ENCODE peak calls at places on chromosomes 16 and 17, in ten cellular contexts. One of them, this sample, is unnamed.

GRCh38 chr17:77372444-77373297 is 231.9 kb downstream of the SEC14L1 start:
- DNase-seq in ascending aorta: peak
- DNase-seq in neural crest cell: peak
- DNase-seq in fibroblast of mammary gland: peak
- DNase-seq in cardiac fibroblast: peak
- DNase-seq in uterus: peak
- DNase-seq in breast epithelium: no peak
- DNase-seq in fibroblast of lung: peak
- DNase-seq in stomach: peak
- DNase-seq in ovary: peak
- DNase-seq in this sample: no peak

GRCh38 chr17:47843391-47843730 is 2.3 kb upstream of the SCRN2 start:
- DNase-seq in neural crest cell: no peak
- DNase-seq in uterus: no peak
- DNase-seq in ascending aorta: no peak
- DNase-seq in fibroblast of mammary gland: no peak
- DNase-seq in breast epithelium: no peak
- DNase-seq in cardiac fibroblast: no peak
- DNase-seq in fibroblast of lung: no peak
- DNase-seq in ovary: no peak
- DNase-seq in stomach: no peak
- DNase-seq in this sample: no peak

GRCh38 chr17:31724026-31724425 is 135.0 kb downstream of the COPRS start:
- DNase-seq in fibroblast of lung: peak
- DNase-seq in fibroblast of mammary gland: peak
- DNase-seq in neural crest cell: no peak
- DNase-seq in stomach: no peak
- DNase-seq in uterus: no peak
- DNase-seq in cardiac fibroblast: peak
- DNase-seq in breast epithelium: no peak
- DNase-seq in ovary: no peak
- DNase-seq in ascending aorta: no peak
- DNase-seq in this sample: no peak

GRCh38 chr17:63446981-63447687 is 1.0 kb upstream of the CYB561 start:
- DNase-seq in neural crest cell: no peak
- DNase-seq in breast epithelium: no peak
- DNase-seq in uterus: no peak
- DNase-seq in ascending aorta: no peak
- DNase-seq in fibroblast of lung: no peak
- DNase-seq in stomach: peak
- DNase-seq in cardiac fibroblast: no peak
- DNase-seq in ovary: no peak
- DNase-seq in fibroblast of mammary gland: no peak
- DNase-seq in this sample: no peak

GRCh38 chr17:72775914-72776313 is 316.6 kb downstream of the SLC39A11 start:
- DNase-seq in ascending aorta: no peak
- DNase-seq in fibroblast of lung: no peak
- DNase-seq in neural crest cell: no peak
- DNase-seq in cardiac fibroblast: no peak
- DNase-seq in stomach: no peak
- DNase-seq in uterus: no peak
- DNase-seq in fibroblast of mammary gland: no peak
- DNase-seq in ovary: no peak
- DNase-seq in breast epithelium: no peak
- DNase-seq in this sample: no peak

GRCh38 chr17:3959295-3959899 is 4.8 kb downstream of the ATP2A3 start:
- DNase-seq in neural crest cell: no peak
- DNase-seq in fibroblast of lung: peak
- DNase-seq in cardiac fibroblast: peak
- DNase-seq in ovary: no peak
- DNase-seq in stomach: peak
- DNase-seq in uterus: no peak
- DNase-seq in ascending aorta: no peak
- DNase-seq in fibroblast of mammary gland: peak
- DNase-seq in breast epithelium: peak
- DNase-seq in this sample: no peak

GRCh38 chr16:2686912-2687507 is 4.7 kb downstream of the KCTD5 start:
- DNase-seq in uterus: no peak
- DNase-seq in neural crest cell: no peak
- DNase-seq in breast epithelium: no peak
- DNase-seq in fibroblast of lung: no peak
- DNase-seq in fibroblast of mammary gland: no peak
- DNase-seq in stomach: peak
- DNase-seq in ovary: no peak
- DNase-seq in ascending aorta: no peak
- DNase-seq in cardiac fibroblast: no peak
- DNase-seq in this sample: no peak

GRCh38 chr17:75271955-75272847 is 1.2 kb upstream of the MIF4GD start:
- DNase-seq in ascending aorta: no peak
- DNase-seq in neural crest cell: no peak
- DNase-seq in fibroblast of lung: peak
- DNase-seq in stomach: no peak
- DNase-seq in breast epithelium: no peak
- DNase-seq in fibroblast of mammary gland: peak
- DNase-seq in cardiac fibroblast: peak
- DNase-seq in ovary: no peak
- DNase-seq in uterus: peak
- DNase-seq in this sample: no peak

GRCh38 chr17:8719291-8720246 is 25.1 kb downstream of the CCDC42 start:
- DNase-seq in cardiac fibroblast: no peak
- DNase-seq in breast epithelium: no peak
- DNase-seq in uterus: no peak
- DNase-seq in ascending aorta: no peak
- DNase-seq in fibroblast of lung: no peak
- DNase-seq in stomach: no peak
- DNase-seq in fibroblast of mammary gland: no peak
- DNase-seq in neural crest cell: no peak
- DNase-seq in ovary: no peak
- DNase-seq in this sample: no peak

GRCh38 chr16:57394444-57394843 is 10.1 kb upstream of the CCL17 start:
- DNase-seq in fibroblast of lung: peak
- DNase-seq in ovary: no peak
- DNase-seq in breast epithelium: peak
- DNase-seq in ascending aorta: no peak
- DNase-seq in fibroblast of mammary gland: no peak
- DNase-seq in uterus: no peak
- DNase-seq in cardiac fibroblast: peak
- DNase-seq in stomach: peak
- DNase-seq in neural crest cell: no peak
- DNase-seq in this sample: no peak

GRCh38 chr17:42459256-42459982 is 741 bp downstream of the ATP6V0A1 start:
- DNase-seq in neural crest cell: peak
- DNase-seq in ovary: peak
- DNase-seq in breast epithelium: peak
- DNase-seq in fibroblast of lung: peak
- DNase-seq in uterus: peak
- DNase-seq in ascending aorta: no peak
- DNase-seq in cardiac fibroblast: peak
- DNase-seq in stomach: peak
- DNase-seq in fibroblast of mammary gland: peak
- DNase-seq in this sample: peak
- TF ChIP-seq CTCF in neural crest cell: peak
- TF ChIP-seq CTCF in ovary: no peak
- TF ChIP-seq CTCF in breast epithelium: no peak
- TF ChIP-seq CTCF in fibroblast of lung: peak
- TF ChIP-seq CTCF in uterus: no peak
- TF ChIP-seq CTCF in ascending aorta: peak
- TF ChIP-seq CTCF in cardiac fibroblast: peak
- TF ChIP-seq CTCF in stomach: no peak
- TF ChIP-seq CTCF in fibroblast of mammary gland: peak
- TF ChIP-seq CTCF in this sample: no peak

DNA sequence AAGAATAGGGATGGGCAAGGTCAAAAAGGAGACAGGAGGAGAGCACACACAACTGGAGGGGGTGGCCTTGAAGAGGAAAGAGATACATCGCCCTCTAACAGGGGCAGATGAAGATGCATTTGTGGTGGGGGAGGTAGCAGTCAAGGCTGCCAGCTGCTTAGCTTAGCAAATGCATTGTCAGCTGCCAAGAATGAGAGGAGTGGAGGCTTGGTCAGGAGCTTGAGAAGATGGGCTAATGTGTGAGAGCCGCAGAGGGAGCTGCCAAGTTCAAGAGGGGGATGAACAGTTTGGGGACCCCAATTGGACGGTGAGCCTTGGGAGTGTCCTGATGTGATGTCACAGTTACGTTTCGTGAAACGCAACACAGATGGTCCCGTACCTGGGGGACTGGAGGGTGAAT is 28.9 kb upstream of the GNA13 start:
- DNase-seq in fibroblast of lung: no peak
- DNase-seq in neural crest cell: no peak
- DNase-seq in breast epithelium: no peak
- DNase-seq in cardiac fibroblast: no peak
- DNase-seq in ascending aorta: no peak
- DNase-seq in uterus: no peak
- DNase-seq in stomach: no peak
- DNase-seq in fibroblast of mammary gland: peak
- DNase-seq in ovary: no peak
- DNase-seq in this sample: no peak
- TF ChIP-seq CTCF in fibroblast of lung: no peak
- TF ChIP-seq CTCF in neural crest cell: no peak
- TF ChIP-seq CTCF in breast epithelium: no peak
- TF ChIP-seq CTCF in cardiac fibroblast: no peak
- TF ChIP-seq CTCF in ascending aorta: no peak
- TF ChIP-seq CTCF in uterus: no peak
- TF ChIP-seq CTCF in stomach: no peak
- TF ChIP-seq CTCF in fibroblast of mammary gland: no peak
- TF ChIP-seq CTCF in ovary: no peak
- TF ChIP-seq CTCF in this sample: no peak

GRCh38 chr17:66995944-66996343 is 31.4 kb downstream of the CACNG4 start:
- DNase-seq in stomach: no peak
- DNase-seq in uterus: no peak
- DNase-seq in ovary: no peak
- DNase-seq in ascending aorta: no peak
- DNase-seq in neural crest cell: no peak
- DNase-seq in cardiac fibroblast: no peak
- DNase-seq in fibroblast of lung: no peak
- DNase-seq in breast epithelium: no peak
- DNase-seq in fibroblast of mammary gland: no peak
- DNase-seq in this sample: no peak

GRCh38 chr17:66994943-66995535 is 30.5 kb downstream of the CACNG4 start:
- DNase-seq in cardiac fibroblast: no peak
- DNase-seq in fibroblast of lung: no peak
- DNase-seq in ovary: no peak
- DNase-seq in stomach: no peak
- DNase-seq in fibroblast of mammary gland: no peak
- DNase-seq in uterus: no peak
- DNase-seq in breast epithelium: no peak
- DNase-seq in ascending aorta: no peak
- DNase-seq in neural crest cell: no peak
- DNase-seq in this sample: no peak

GRCh38 chr17:66992911-66993310 is 28.4 kb downstream of the CACNG4 start:
- DNase-seq in ascending aorta: no peak
- DNase-seq in fibroblast of mammary gland: no peak
- DNase-seq in uterus: no peak
- DNase-seq in ovary: no peak
- DNase-seq in fibroblast of lung: no peak
- DNase-seq in breast epithelium: no peak
- DNase-seq in stomach: no peak
- DNase-seq in neural crest cell: no peak
- DNase-seq in cardiac fibroblast: no peak
- DNase-seq in this sample: no peak

GRCh38 chr17:66996926-66997325 is 32.4 kb downstream of the CACNG4 start:
- DNase-seq in ovary: no peak
- DNase-seq in breast epithelium: no peak
- DNase-seq in stomach: no peak
- DNase-seq in cardiac fibroblast: no peak
- DNase-seq in ascending aorta: no peak
- DNase-seq in fibroblast of lung: no peak
- DNase-seq in fibroblast of mammary gland: no peak
- DNase-seq in uterus: no peak
- DNase-seq in neural crest cell: no peak
- DNase-seq in this sample: no peak
- TF ChIP-seq CTCF in ovary: no peak
- TF ChIP-seq CTCF in breast epithelium: no peak
- TF ChIP-seq CTCF in stomach: no peak
- TF ChIP-seq CTCF in cardiac fibroblast: no peak
- TF ChIP-seq CTCF in ascending aorta: no peak
- TF ChIP-seq CTCF in fibroblast of lung: no peak
- TF ChIP-seq CTCF in fibroblast of mammary gland: no peak
- TF ChIP-seq CTCF in uterus: no peak
- TF ChIP-seq CTCF in neural crest cell: no peak
- TF ChIP-seq CTCF in this sample: no peak

DNA sequence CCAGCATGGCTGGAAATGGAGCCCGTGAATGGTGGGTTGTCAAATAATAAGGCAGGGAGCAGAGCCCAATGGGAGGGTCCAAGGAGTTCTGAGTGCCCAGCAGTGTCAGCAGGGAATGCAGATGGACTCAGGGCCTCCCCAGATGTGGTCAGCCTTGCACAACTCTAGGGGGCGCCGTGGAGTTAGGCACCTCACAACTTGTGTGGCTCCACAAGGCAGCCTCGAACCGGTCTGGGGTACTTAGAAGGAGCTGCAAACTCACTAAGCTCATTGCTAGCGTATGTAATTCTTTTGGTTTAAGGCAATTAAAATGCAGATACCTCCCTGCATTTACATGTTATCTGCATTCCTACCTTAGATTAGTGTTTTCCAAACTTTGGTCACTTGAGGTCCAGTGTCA is 18.1 kb downstream of the IRF8 start:
- DNase-seq in fibroblast of lung: no peak
- DNase-seq in uterus: no peak
- DNase-seq in stomach: no peak
- DNase-seq in ascending aorta: no peak
- DNase-seq in cardiac fibroblast: no peak
- DNase-seq in ovary: no peak
- DNase-seq in breast epithelium: no peak
- DNase-seq in neural crest cell: no peak
- DNase-seq in fibroblast of mammary gland: no peak
- DNase-seq in this sample: no peak
- TF ChIP-seq CTCF in fibroblast of lung: no peak
- TF ChIP-seq CTCF in uterus: no peak
- TF ChIP-seq CTCF in stomach: no peak
- TF ChIP-seq CTCF in ascending aorta: no peak
- TF ChIP-seq CTCF in cardiac fibroblast: peak
- TF ChIP-seq CTCF in ovary: no peak
- TF ChIP-seq CTCF in breast epithelium: no peak
- TF ChIP-seq CTCF in neural crest cell: peak
- TF ChIP-seq CTCF in fibroblast of mammary gland: no peak
- TF ChIP-seq CTCF in this sample: no peak

DNA sequence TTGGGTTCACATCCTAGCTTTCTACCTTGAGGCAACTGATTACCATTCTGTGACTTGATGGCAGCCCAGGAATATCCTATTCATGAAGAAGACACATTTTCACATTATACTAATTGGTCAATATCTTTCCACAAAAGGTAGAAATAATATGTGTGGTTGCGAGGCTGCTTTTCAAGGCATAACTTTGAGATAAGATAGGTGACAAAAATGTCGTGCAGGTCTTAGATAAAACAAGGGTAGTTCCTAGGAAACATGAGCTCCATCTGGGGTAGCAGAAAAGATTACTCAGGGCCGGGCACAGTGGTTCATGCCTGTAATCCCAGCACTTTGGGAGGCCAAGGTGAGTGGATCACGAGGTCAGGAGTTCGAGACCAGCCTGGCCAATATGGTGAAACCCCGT is 22.3 kb upstream of the TEKT3 start:
- DNase-seq in ovary: no peak
- DNase-seq in uterus: no peak
- DNase-seq in fibroblast of mammary gland: no peak
- DNase-seq in fibroblast of lung: no peak
- DNase-seq in breast epithelium: no peak
- DNase-seq in ascending aorta: no peak
- DNase-seq in neural crest cell: no peak
- DNase-seq in cardiac fibroblast: no peak
- DNase-seq in stomach: no peak
- DNase-seq in this sample: no peak
- TF ChIP-seq CTCF in ovary: no peak
- TF ChIP-seq CTCF in uterus: no peak
- TF ChIP-seq CTCF in fibroblast of mammary gland: no peak
- TF ChIP-seq CTCF in fibroblast of lung: no peak
- TF ChIP-seq CTCF in breast epithelium: no peak
- TF ChIP-seq CTCF in ascending aorta: no peak
- TF ChIP-seq CTCF in neural crest cell: no peak
- TF ChIP-seq CTCF in cardiac fibroblast: no peak
- TF ChIP-seq CTCF in stomach: no peak
- TF ChIP-seq CTCF in this sample: no peak